ENCODE peak calls at places on chromosome 2, in eight cellular contexts. J, X, U, C, G, H, K and Y are unnamed samples.

GRCh38 chr2:46439582-46439981 is 39.8 kb upstream of the TMEM247 start:
- DNase-seq in X (no peak), K (no peak), C (no peak), G (no peak), J (no peak), H (no peak), U (no peak), Y (peak; percentile 41)

GRCh38 chr2:56077352-56077915 is 106.4 kb upstream of the CCDC85A start:
- DNase-seq in U (no peak), G (peak; percentile 12), H (no peak), J (peak; percentile 33), X (peak; percentile 17), C (no peak), K (peak; percentile 19), Y (peak; percentile 56)

GRCh38 chr2:40228296-40228695 is 223.6 kb downstream of the SLC8A1 start:
- DNase-seq in J (no peak), G (no peak), H (peak; percentile 12), K (no peak), C (no peak), X (no peak), U (no peak), Y (no peak)

GRCh38 chr2:31813016-31813415 is 197.8 kb downstream of the MEMO1 start:
- DNase-seq in U (no peak), G (no peak), J (no peak), H (no peak), X (no peak), C (no peak), K (no peak), Y (no peak)

GRCh38 chr2:221517362-221518121 is 54.6 kb downstream of the EPHA4 start:
- DNase-seq in U (peak; percentile 37), J (peak; percentile 67), C (no peak), X (peak; percentile 92), H (peak; percentile 24), K (peak; percentile 34), G (peak; percentile 46), Y (no peak)

GRCh38 chr2:85887566-85888019 is 1.2 kb downstream of the ST3GAL5 start:
- DNase-seq in X (peak; percentile 40), J (peak; percentile 35), U (no peak), C (no peak), K (no peak), G (no peak), H (peak; percentile 62), Y (peak; percentile 20)

GRCh38 chr2:68775272-68775847 is 40.7 kb downstream of the ARHGAP25 start:
- DNase-seq in X (no peak), G (no peak), C (no peak), J (no peak), K (no peak), U (no peak), H (no peak), Y (no peak)

GRCh38 chr2:80075719-80076118 is 228.8 kb downstream of the LRRTM1 start:
- DNase-seq in G (no peak), K (no peak), U (no peak), J (no peak), C (no peak), X (no peak), H (no peak), Y (no peak)

GRCh38 chr2:172134270-172134669 is 31.6 kb upstream of the DLX2 start:
- DNase-seq in C (no peak), H (no peak), U (no peak), G (no peak), X (no peak), K (no peak), J (no peak), Y (peak; percentile 37)

GRCh38 chr2:86372641-86373502 is 35.4 kb upstream of the REEP1 start:
- DNase-seq in U (no peak), H (no peak), X (peak; percentile 50), K (peak; percentile 49), J (peak; percentile 68), G (peak; percentile 17), C (no peak), Y (peak; percentile 69)

GRCh38 chr2:222336931-222337330 is 38.1 kb upstream of the PAX3 start:
- DNase-seq in X (no peak), C (no peak), K (no peak), U (no peak), J (no peak), H (no peak), G (no peak), Y (no peak)

GRCh38 chr2:199690225-199690624 is 160.8 kb downstream of the FTCDNL1 start:
- DNase-seq in H (no peak), K (no peak), U (no peak), X (no peak), C (no peak), G (no peak), J (no peak), Y (no peak)

GRCh38 chr2:45275235-45275805 is 266.1 kb upstream of the SIX2 start:
- DNase-seq in G (no peak), J (peak; percentile 38), U (no peak), C (no peak), H (no peak), K (peak; percentile 65), X (peak; percentile 80), Y (no peak)

GRCh38 chr2:40178971-40179370 is 272.9 kb downstream of the SLC8A1 start:
- DNase-seq in K (no peak), H (no peak), C (no peak), X (peak; percentile 12), J (no peak), U (no peak), G (no peak), Y (no peak)

GRCh38 chr2:55555977-55556376 is 36.5 kb downstream of the CFAP36 start:
- DNase-seq in X (peak; percentile 58), C (no peak), J (peak; percentile 2), G (peak; percentile 8), U (no peak), H (no peak), K (no peak), Y (no peak)

GRCh38 chr2:98501896-98502295 is 57.2 kb downstream of the INPP4A start:
- DNase-seq in C (no peak), J (no peak), U (no peak), X (no peak), H (no peak), G (no peak), K (no peak), Y (no peak)

GRCh38 chr2:193141-193552 is 70.7 kb downstream of the SH3YL1 start:
- DNase-seq in U (peak; percentile 23), H (no peak), C (no peak), K (no peak), X (no peak), J (peak; percentile 64), G (peak; percentile 11), Y (no peak)

GRCh38 chr2:182980115-182980514 is 58.1 kb downstream of the NCKAP1 start:
- DNase-seq in X (peak; percentile 11), K (peak; percentile 33), G (peak; percentile 1), U (peak; percentile 11), J (peak; percentile 41), C (no peak), H (no peak), Y (peak; percentile 36)

GRCh38 chr2:223101340-223102039 is 49.5 kb downstream of the KCNE4 start:
- DNase-seq in C (no peak), K (peak; percentile 36), U (no peak), G (no peak), J (peak; percentile 49), H (no peak), X (peak; percentile 66), Y (peak; percentile 69)

GRCh38 chr2:236998250-236998649 is 87.4 kb upstream of the COPS8 start:
- DNase-seq in U (no peak), J (peak; percentile 20), X (peak; percentile 26), H (no peak), C (no peak), G (no peak), K (no peak), Y (no peak)

GRCh38 chr2:240561325-240561971 is 1.3 kb downstream of the DUSP28 start:
- DNase-seq in G (no peak), U (peak; percentile 54), J (no peak), K (no peak), X (peak; percentile 80), C (no peak), H (no peak), Y (no peak)

GRCh38 chr2:8134105-8134903 is 547.6 kb upstream of the ID2 start:
- DNase-seq in X (no peak), J (no peak), H (no peak), U (no peak), G (no peak), K (no peak), C (no peak), Y (peak; percentile 88)

GRCh38 chr2:46796843-46797625 is 118.6 kb downstream of the MCFD2 start:
- DNase-seq in X (no peak), U (no peak), C (no peak), G (peak; percentile 75), J (no peak), K (no peak), H (no peak), Y (no peak)

GRCh38 chr2:76692896-76693295 is 829.3 kb downstream of the LRRTM4 start:
- DNase-seq in X (no peak), H (no peak), C (no peak), G (no peak), U (no peak), J (no peak), K (no peak), Y (no peak)

GRCh38 chr2:1795842-1796580 is 51.7 kb upstream of the PXDN start:
- DNase-seq in H (no peak), U (peak; percentile 47), G (peak; percentile 64), X (no peak), J (peak; percentile 62), C (no peak), K (no peak), Y (no peak)

GRCh38 chr2:181892795-181893435 is 1.4 kb downstream of the ITPRID2 start:
- DNase-seq in J (peak; percentile 18), G (no peak), U (peak; percentile 48), H (no peak), X (peak; percentile 53), K (no peak), C (no peak), Y (no peak)

GRCh38 chr2:206728277-206729199 is 10.3 kb upstream of the DYTN start:
- DNase-seq in K (no peak), J (no peak), G (no peak), U (peak; percentile 1), X (peak; percentile 52), C (no peak), H (no peak), Y (no peak)

GRCh38 chr2:172083725-172084483 is 1.4 kb upstream of the DLX1 start:
- DNase-seq in K (peak; percentile 43), H (no peak), X (peak; percentile 58), U (no peak), C (no peak), G (no peak), J (no peak), Y (peak; percentile 45)

GRCh38 chr2:176432439-176432838 is 163.2 kb downstream of the MTX2 start:
- DNase-seq in H (no peak), J (no peak), G (no peak), U (no peak), X (no peak), C (no peak), K (no peak), Y (no peak)